ENCODE peak calls at places on chromosomes 13 and 19, in ten cellular contexts. P, F, B, X, D, Y, Q, G, O and L are unnamed samples.

GRCh38 chr19:49801966-49802661 is 11.0 kb downstream of the FUZ start:
- DNase-seq in P (peak; percentile 88), F (peak; percentile 84), B (peak; percentile 75), X (peak; percentile 73), D (peak; percentile 90), Y (peak; percentile 97), Q (peak; percentile 69), G (peak; percentile 77), O (peak; percentile 96), L (peak; percentile 87)

GRCh38 chr19:48102870-48103751 is 7.5 kb downstream of the PLA2G4C start:
- DNase-seq in P (no peak), F (peak; percentile 21), B (peak; percentile 82), X (no peak), D (no peak), Y (no peak), Q (no peak), G (peak; percentile 76), O (no peak), L (peak; percentile 27)

GRCh38 chr19:11265785-11266236 is 3.5 kb upstream of the DOCK6 start:
- DNase-seq in P (no peak), F (peak; percentile 83), B (peak; percentile 14), X (peak; percentile 53), D (no peak), Y (no peak), Q (peak; percentile 91), G (peak; percentile 87), O (no peak), L (no peak)

GRCh38 chr13:35898041-35898440 is 233.1 kb downstream of the DCLK1 start:
- DNase-seq in P (no peak), F (no peak), B (no peak), X (no peak), D (no peak), Y (no peak), Q (no peak), G (no peak), O (no peak), L (no peak)

GRCh38 chr19:10113592-10113963 is 2.1 kb downstream of the P2RY11 start:
- DNase-seq in P (no peak), F (no peak), B (no peak), X (no peak), D (no peak), Y (no peak), Q (no peak), G (no peak), O (no peak), L (no peak)

GRCh38 chr19:5975388-5975728 is 2.6 kb downstream of the RANBP3 start:
- DNase-seq in P (no peak), F (no peak), B (no peak), X (no peak), D (no peak), Y (no peak), Q (no peak), G (no peak), O (no peak), L (no peak)

GRCh38 chr19:5093953-5094718 is 125.2 kb downstream of the KDM4B start:
- DNase-seq in P (no peak), F (no peak), B (no peak), X (no peak), D (no peak), Y (no peak), Q (no peak), G (no peak), O (no peak), L (no peak)

GRCh38 chr13:94711561-94712286 is 621 bp downstream of the SOX21 start:
- DNase-seq in P (no peak), F (no peak), B (peak; percentile 39), X (no peak), D (peak; percentile 61), Y (no peak), Q (no peak), G (peak; percentile 47), O (no peak), L (no peak)

GRCh38 chr19:13954185-13954584 is 1.9 kb downstream of the DCAF15 start:
- DNase-seq in P (no peak), F (no peak), B (no peak), X (no peak), D (no peak), Y (no peak), Q (no peak), G (no peak), O (no peak), L (no peak)

GRCh38 chr13:98653471-98653985 is 76.6 kb upstream of the STK24 start:
- DNase-seq in P (peak; percentile 76), F (peak; percentile 91), B (peak; percentile 67), X (peak; percentile 74), D (peak; percentile 87), Y (peak; percentile 61), Q (peak; percentile 88), G (peak; percentile 76), O (peak; percentile 77), L (peak; percentile 47)

GRCh38 chr19:46717716-46718143 is 816 bp upstream of the PRKD2 start:
- DNase-seq in P (no peak), F (no peak), B (no peak), X (no peak), D (no peak), Y (no peak), Q (no peak), G (no peak), O (no peak), L (no peak)

GRCh38 chr13:33072282-33072681 is 56.1 kb downstream of the KL start:
- DNase-seq in P (no peak), F (no peak), B (no peak), X (no peak), D (no peak), Y (no peak), Q (no peak), G (no peak), O (no peak), L (no peak)

GRCh38 chr19:50513746-50514345 is at the start of gene ASPDH:
- DNase-seq in P (no peak), F (no peak), B (no peak), X (no peak), D (no peak), Y (no peak), Q (no peak), G (no peak), O (no peak), L (no peak)

GRCh38 chr13:98222081-98222554 is 45.0 kb upstream of the RNF113B start:
- DNase-seq in P (no peak), F (peak; percentile 91), B (no peak), X (no peak), D (no peak), Y (no peak), Q (peak; percentile 82), G (no peak), O (no peak), L (no peak)

GRCh38 chr13:95926231-95926630 is 127.0 kb downstream of the UGGT2 start:
- DNase-seq in P (no peak), F (no peak), B (no peak), X (no peak), D (no peak), Y (no peak), Q (no peak), G (no peak), O (no peak), L (no peak)

GRCh38 chr13:95929430-95929829 is 123.8 kb downstream of the UGGT2 start:
- DNase-seq in P (no peak), F (no peak), B (no peak), X (no peak), D (no peak), Y (no peak), Q (no peak), G (no peak), O (no peak), L (no peak)

GRCh38 chr13:95931300-95932025 is 121.7 kb downstream of the UGGT2 start:
- DNase-seq in P (no peak), F (no peak), B (no peak), X (no peak), D (no peak), Y (no peak), Q (no peak), G (no peak), O (no peak), L (no peak)
- TF ChIP-seq CTCF in P (no peak), F (no peak), B (no peak), X (no peak), D (no peak), Y (no peak), Q (no peak), G (no peak), O (no peak), L (no peak)

GRCh38 chr19:51794865-51795490 is at the start of gene FPR3:
- DNase-seq in P (no peak), F (no peak), B (no peak), X (no peak), D (no peak), Y (no peak), Q (no peak), G (no peak), O (no peak), L (no peak)
- H3K4me3 ChIP-seq in P (no peak within 1 kb of the TSS), F (no peak within 1 kb of the TSS), B (peak within 1 kb of the TSS; percentile 35), X (no peak within 1 kb of the TSS), D (no peak within 1 kb of the TSS), Y (no peak within 1 kb of the TSS), Q (no peak within 1 kb of the TSS), G (no peak within 1 kb of the TSS), O (no peak within 1 kb of the TSS), L (no peak within 1 kb of the TSS)

DNA sequence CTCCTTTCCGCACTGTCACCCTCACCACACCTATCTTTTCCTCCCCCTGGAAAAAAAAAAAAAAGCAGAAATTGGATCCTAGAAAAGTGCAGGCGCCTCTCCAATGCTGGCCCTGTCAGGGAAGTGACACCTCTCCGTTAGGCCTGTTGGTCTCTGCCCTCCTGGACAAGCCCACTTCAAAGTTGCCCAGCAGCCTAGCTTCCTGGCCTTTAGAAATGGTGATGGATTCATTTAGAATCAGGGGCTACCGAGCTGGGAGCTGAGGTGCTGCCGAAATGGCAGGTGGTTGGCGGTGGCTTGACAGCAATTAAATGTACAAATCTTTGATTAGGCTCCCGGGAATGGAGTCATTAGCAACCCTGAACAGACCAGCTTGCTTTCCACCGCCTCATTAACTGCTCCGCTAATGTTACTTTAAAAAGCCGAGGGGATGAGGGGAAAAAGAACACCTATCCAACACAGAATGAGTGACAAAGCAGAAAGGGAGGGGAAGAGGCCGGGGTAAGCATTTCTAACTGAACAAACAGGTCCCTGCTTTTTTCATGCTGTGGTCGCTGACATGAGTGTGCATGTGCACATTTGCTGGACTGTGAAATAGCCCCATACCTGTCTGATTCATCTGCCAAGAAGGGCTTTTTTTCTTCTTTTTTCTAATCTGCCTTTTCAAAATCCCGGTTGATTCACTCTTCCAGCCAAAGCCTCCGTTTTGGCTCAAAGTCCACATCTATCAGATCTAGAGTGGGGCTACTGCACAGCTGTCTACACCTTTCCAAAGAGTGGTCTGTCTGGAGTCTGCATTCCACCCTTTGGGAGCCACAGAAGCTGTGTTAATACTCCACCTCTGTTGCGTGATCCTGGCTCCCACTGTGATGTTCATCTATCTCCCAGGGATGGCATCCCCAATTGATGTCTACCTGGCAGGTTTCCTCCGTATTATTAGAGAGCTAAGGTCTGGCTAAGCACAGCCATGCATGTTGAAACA is 431.9 kb downstream of the COG6 start:
- DNase-seq in P (no peak), F (peak; percentile 62), B (no peak), X (no peak), D (no peak), Y (no peak), Q (no peak), G (no peak), O (no peak), L (no peak)
- TF ChIP-seq POLR2A in P (no peak), F (no peak), B (no peak), X (no peak), D (no peak), Y (no peak), Q (no peak), G (no peak), O (no peak), L (no peak)

DNA sequence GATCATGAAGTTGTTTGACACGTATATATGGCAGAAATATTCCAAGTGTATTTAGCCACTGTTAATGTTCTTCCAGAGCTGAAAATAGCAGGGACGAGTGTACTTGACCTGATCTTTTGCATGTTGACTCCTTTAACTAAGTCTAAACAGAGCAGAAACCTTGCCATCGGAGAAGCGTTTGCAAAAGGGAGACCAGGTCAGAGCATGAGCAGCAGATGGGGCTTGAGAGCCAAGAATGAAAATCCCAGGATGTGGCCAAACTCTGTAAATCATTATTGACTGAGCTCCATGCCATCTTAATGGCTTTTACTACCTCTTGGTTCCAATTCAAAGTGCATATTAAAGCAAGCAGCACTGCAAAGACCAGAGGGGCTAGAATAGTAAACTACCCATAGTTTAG is 55.5 kb downstream of the FAM216B start:
- DNase-seq in P (no peak), F (peak; percentile 44), B (no peak), X (no peak), D (no peak), Y (peak; percentile 18), Q (no peak), G (peak; percentile 9), O (no peak), L (no peak)
- TF ChIP-seq CTCF in P (peak; percentile 14), F (no peak), B (no peak), X (no peak), D (no peak), Y (no peak), Q (no peak), G (no peak), O (peak; percentile 4), L (no peak)